ENCODE peak calls at places on chromosome X, in ten cellular contexts. Q, U, J, K, X, F, N, Z, M and R are unnamed samples.

GRCh38 chrX:155262970-155263754 is 1.1 kb downstream of the RAB39B start:
- DNase-seq in Q (no peak), J (no peak), N (peak), U (no peak), K (no peak), X (no peak), M (no peak), F (no peak), Z (no peak), R (no peak)

GRCh38 chrX:101171883-101172400 is 47.6 kb upstream of the DRP2 start:
- DNase-seq in U (no peak), Z (no peak), F (no peak), K (peak), Q (no peak), X (peak), J (no peak), M (no peak), N (no peak), R (no peak)

GRCh38 chrX:12999422-12999821 is 24.5 kb downstream of the TMSB4X start:
- DNase-seq in U (no peak), Z (no peak), M (no peak), J (peak), Q (no peak), F (no peak), X (no peak), K (no peak), N (peak), R (no peak)

GRCh38 chrX:24777660-24778059 is 83.9 kb downstream of the POLA1 start:
- DNase-seq in K (no peak), F (no peak), M (no peak), Q (no peak), X (no peak), U (no peak), Z (no peak), J (no peak), N (peak), R (no peak)

GRCh38 chrX:40155617-40156471 is 58.1 kb upstream of the BCOR start:
- DNase-seq in K (no peak), Z (no peak), N (no peak), J (no peak), Q (no peak), U (peak), F (no peak), M (no peak), X (no peak), R (no peak)

GRCh38 chrX:130109429-130110378 is 593 bp downstream of the ELF4 start:
- DNase-seq in M (peak), F (peak), J (peak), Z (no peak), Q (peak), N (peak), X (no peak), U (peak), K (no peak), R (no peak)

GRCh38 chrX:69503835-69504625 is at the start of gene NALF2:
- DNase-seq in K (peak), X (peak), N (peak), M (no peak), F (peak), U (peak), Z (peak), Q (peak), J (peak), R (peak)

GRCh38 chrX:71118032-71118984 is at the start of gene MED12:
- DNase-seq in F (peak), Q (peak), J (peak), K (peak), U (peak), Z (peak), M (peak), N (peak), X (peak), R (no peak)

GRCh38 chrX:38768079-38768478 is 33.2 kb upstream of the MID1IP1 start:
- DNase-seq in X (peak), Q (peak), K (peak), M (peak), F (no peak), N (peak), U (no peak), Z (peak), J (peak), R (no peak)

GRCh38 chrX:38891641-38892413 is 90.6 kb downstream of the MID1IP1 start:
- DNase-seq in K (no peak), Z (peak), F (no peak), M (peak), Q (peak), X (peak), U (no peak), N (peak), J (peak), R (no peak)

GRCh38 chrX:102339312-102340298 is 92.6 kb downstream of the NXF2 start:
- DNase-seq in X (no peak), Z (no peak), K (no peak), U (no peak), J (no peak), F (peak), M (no peak), Q (no peak), N (peak), R (no peak)

GRCh38 chrX:13432776-13433605 is 113.1 kb upstream of the ATXN3L start:
- DNase-seq in Z (peak), U (no peak), N (no peak), K (peak), F (no peak), X (peak), Q (peak), M (peak), J (peak), R (no peak)

GRCh38 chrX:19912-20571 is 261.1 kb upstream of the PLCXD1 start:
- DNase-seq in X (no peak), U (peak), Z (peak), M (no peak), N (peak), Q (peak), K (peak), J (no peak), F (peak), R (no peak)
- TF ChIP-seq CTCF in X (no peak), U (no peak), Z (no peak), M (no peak), N (no peak), Q (no peak), K (no peak), J (no peak), F (no peak), R (no peak)

GRCh38 chrX:16826207-16826606 is 39.9 kb downstream of the TXLNG start:
- DNase-seq in Z (no peak), Q (peak), N (peak), J (peak), U (no peak), F (no peak), K (peak), M (peak), X (peak), R (no peak)
- TF ChIP-seq CTCF in Z (peak), Q (peak), N (no peak), J (peak), U (peak), F (no peak), K (peak), M (peak), X (peak), R (peak)

DNA sequence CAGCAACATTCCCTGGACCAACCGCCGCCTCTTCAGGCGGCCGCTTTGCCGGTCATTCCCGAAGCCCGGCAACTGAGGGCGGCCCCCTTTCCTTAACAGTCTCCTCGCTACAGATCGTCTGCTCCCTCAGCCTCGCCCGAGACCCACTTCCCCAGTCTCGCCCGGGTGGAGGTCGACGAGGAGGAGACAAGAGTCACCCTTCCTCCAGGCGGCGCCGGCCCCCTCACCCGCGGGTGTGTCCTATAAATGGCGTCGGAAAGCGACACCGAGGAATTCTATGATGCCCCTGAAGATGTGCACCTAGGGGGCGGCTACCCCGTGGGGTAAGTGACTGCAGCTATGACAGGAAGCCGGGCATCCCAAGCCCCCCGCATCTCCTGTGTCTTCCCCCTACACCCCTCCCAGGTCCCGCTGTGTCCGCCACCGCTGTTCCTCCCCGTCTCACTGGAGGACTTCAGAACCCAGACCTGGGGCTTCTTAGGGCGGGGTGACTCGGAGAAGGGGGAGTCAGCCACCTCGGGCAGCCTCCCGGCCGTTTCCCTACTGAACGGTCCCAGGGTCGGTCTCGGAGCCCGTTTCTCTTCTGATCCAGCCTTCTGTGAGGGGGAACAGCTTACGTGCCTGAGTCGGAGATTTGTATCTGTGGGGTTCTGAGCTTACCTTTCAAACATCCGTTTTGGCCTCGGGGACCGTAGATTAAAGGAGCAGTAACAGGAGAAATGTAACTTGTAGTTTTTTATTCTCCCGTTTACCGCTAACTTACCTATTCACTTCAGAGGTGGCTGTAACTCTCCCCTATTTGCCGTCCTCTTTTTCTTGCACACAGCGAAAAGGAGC is 570 bp downstream of the WDR44 start:
- DNase-seq in M (peak), Q (no peak), Z (no peak), N (peak), J (no peak), K (peak), X (no peak), F (peak), U (peak), R (no peak)
- TF ChIP-seq CTCF in M (peak), Q (peak), Z (no peak), N (no peak), J (no peak), K (no peak), X (no peak), F (no peak), U (no peak), R (no peak)

GRCh38 chrX:67555578-67556203 is 11.9 kb downstream of the AR start:
- DNase-seq in Z (no peak), J (peak), M (peak), N (peak), U (peak), Q (peak), K (peak), X (peak), F (peak), R (no peak)
- TF ChIP-seq CTCF in Z (peak), J (peak), M (peak), N (peak), U (peak), Q (peak), K (peak), X (peak), F (peak), R (peak)

GRCh38 chrX:9704876-9705465 is 60.7 kb downstream of the GPR143 start:
- DNase-seq in F (no peak), M (no peak), J (no peak), N (no peak), U (no peak), Z (no peak), K (no peak), X (no peak), Q (no peak), R (no peak)
- TF ChIP-seq CTCF in F (no peak), M (no peak), J (no peak), N (no peak), U (no peak), Z (no peak), K (no peak), X (no peak), Q (no peak), R (no peak)